ENCODE peak calls at places on chromosomes 7 and 10, in eight cellular contexts. W, D, X, P, Y, A, R and E are unnamed samples.

GRCh38 chr7:4712371-4713182 is 30.5 kb downstream of the FOXK1 start:
- DNase-seq in W (no peak), D (no peak), X (no peak), P (no peak), Y (peak; percentile 36), A (no peak), R (no peak), E (peak; percentile 57)

GRCh38 chr10:67607472-67607871 is 88.5 kb downstream of the CTNNA3 start:
- DNase-seq in W (no peak), D (no peak), X (no peak), P (no peak), Y (peak; percentile 33), A (peak; percentile 47), R (no peak), E (peak; percentile 13)

GRCh38 chr7:98334077-98334476 is 52.6 kb downstream of the BRI3 start:
- DNase-seq in W (no peak), D (no peak), X (no peak), P (no peak), Y (no peak), A (no peak), R (no peak), E (no peak)

GRCh38 chr10:24900888-24901685 is 51.3 kb downstream of the PRTFDC1 start:
- DNase-seq in W (no peak), D (no peak), X (no peak), P (no peak), Y (no peak), A (no peak), R (no peak), E (no peak)

GRCh38 chr10:112510384-112510783 is 63.4 kb downstream of the VTI1A start:
- DNase-seq in W (no peak), D (no peak), X (no peak), P (no peak), Y (no peak), A (no peak), R (no peak), E (no peak)

GRCh38 chr7:106377847-106378361 is 93.1 kb upstream of the NAMPT start:
- DNase-seq in W (no peak), D (no peak), X (no peak), P (no peak), Y (no peak), A (no peak), R (no peak), E (no peak)

GRCh38 chr10:124670849-124671248 is 73.3 kb downstream of the FAM53B start:
- DNase-seq in W (no peak), D (no peak), X (no peak), P (no peak), Y (no peak), A (no peak), R (no peak), E (no peak)

GRCh38 chr10:96606946-96607345 is 20.1 kb upstream of the TM9SF3 start:
- DNase-seq in W (peak; percentile 60), D (no peak), X (no peak), P (no peak), Y (no peak), A (no peak), R (no peak), E (no peak)

GRCh38 chr7:21984042-21984441 is 38.3 kb upstream of the CDCA7L start:
- DNase-seq in W (no peak), D (no peak), X (no peak), P (no peak), Y (no peak), A (no peak), R (no peak), E (no peak)

GRCh38 chr10:121510201-121510771 is 88.0 kb downstream of the FGFR2 start:
- DNase-seq in W (no peak), D (no peak), X (no peak), P (no peak), Y (no peak), A (no peak), R (no peak), E (no peak)

GRCh38 chr10:127485153-127485857 is 63.8 kb upstream of the NPS start:
- DNase-seq in W (no peak), D (no peak), X (no peak), P (no peak), Y (peak; percentile 73), A (no peak), R (peak; percentile 22), E (no peak)

GRCh38 chr7:99102809-99103690 is 40.9 kb downstream of the SMURF1 start:
- DNase-seq in W (no peak), D (no peak), X (no peak), P (no peak), Y (peak; percentile 92), A (peak; percentile 56), R (no peak), E (no peak)

GRCh38 chr7:38893061-38893460 is 15.9 kb downstream of the VPS41 start:
- DNase-seq in W (no peak), D (no peak), X (no peak), P (no peak), Y (peak; percentile 62), A (no peak), R (no peak), E (no peak)

GRCh38 chr10:43683451-43684197 is 34.9 kb upstream of the ZNF32 start:
- DNase-seq in W (no peak), D (no peak), X (no peak), P (peak; percentile 37), Y (peak; percentile 12), A (no peak), R (no peak), E (no peak)

GRCh38 chr10:94186722-94187121 is 176.0 kb downstream of the NOC3L start:
- DNase-seq in W (no peak), D (no peak), X (no peak), P (no peak), Y (no peak), A (no peak), R (no peak), E (no peak)

DNA sequence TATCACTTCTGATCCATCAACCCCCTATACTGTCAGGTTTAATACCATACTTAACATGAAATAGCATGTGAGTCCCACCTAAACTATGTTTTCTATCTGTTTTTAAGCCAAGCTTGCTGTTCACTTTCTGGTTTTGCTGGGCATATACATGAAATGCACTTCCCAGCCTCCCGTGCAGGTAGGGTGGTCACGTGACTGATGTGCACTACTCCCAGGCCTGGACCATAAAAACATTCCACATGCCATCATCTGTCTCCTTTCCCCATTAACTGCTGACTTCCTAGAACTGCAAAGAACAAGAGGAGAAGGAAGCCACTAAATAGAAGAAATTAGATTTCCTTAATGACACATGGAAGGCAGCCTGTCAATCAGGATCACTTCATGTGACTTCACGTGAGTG is 40.1 kb upstream of the CALD1 start:
- DNase-seq in W (no peak), D (no peak), X (no peak), P (no peak), Y (no peak), A (no peak), R (no peak), E (no peak)
- H3K4me1 ChIP-seq in W (peaks cover 10% of the 10 kb centered on the region), D (no peaks in the 10 kb centered on the region), X (peaks cover 6% of the 10 kb centered on the region), P (peaks cover 10% of the 10 kb centered on the region), Y (peaks cover 17% of the 10 kb centered on the region), A (peaks cover 9% of the 10 kb centered on the region), R (no peaks in the 10 kb centered on the region), E (peaks cover 8% of the 10 kb centered on the region)

GRCh38 chr10:16856092-16856491 is 38.9 kb upstream of the RSU1 start:
- DNase-seq in W (no peak), D (no peak), X (no peak), P (no peak), Y (no peak), A (no peak), R (no peak), E (no peak)

GRCh38 chr10:16854623-16855022 is 37.4 kb upstream of the RSU1 start:
- DNase-seq in W (no peak), D (no peak), X (no peak), P (no peak), Y (no peak), A (peak; percentile 56), R (no peak), E (no peak)

GRCh38 chr10:16853201-16853600 is 36.0 kb upstream of the RSU1 start:
- DNase-seq in W (no peak), D (peak; percentile 15), X (no peak), P (no peak), Y (peak; percentile 68), A (peak; percentile 73), R (no peak), E (no peak)

GRCh38 chr10:16856567-16856966 is 39.3 kb upstream of the RSU1 start:
- DNase-seq in W (no peak), D (no peak), X (no peak), P (no peak), Y (no peak), A (peak; percentile 66), R (no peak), E (no peak)

DNA sequence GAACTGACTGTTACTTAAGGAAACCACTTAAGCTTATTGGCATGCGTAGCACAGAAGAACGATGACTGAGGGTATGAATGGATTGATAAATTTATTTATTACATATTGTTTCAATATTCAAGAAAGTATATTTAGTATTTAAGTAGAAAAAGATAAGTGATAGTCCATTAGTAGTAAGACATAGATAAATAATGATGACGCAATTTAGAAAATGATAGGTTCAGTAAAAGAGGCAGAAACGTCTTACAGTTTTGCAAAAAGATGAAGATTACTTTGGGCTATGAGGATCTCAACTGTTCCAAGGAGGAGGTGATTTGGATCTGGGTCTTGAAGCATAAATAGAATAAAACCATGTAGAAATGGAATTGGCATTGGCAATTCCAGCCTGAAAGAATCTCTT is 36.6 kb upstream of the RSU1 start:
- DNase-seq in W (no peak), D (no peak), X (no peak), P (no peak), Y (no peak), A (no peak), R (no peak), E (no peak)
- H3K27ac ChIP-seq in W (no peak overlapping the region), D (no peak overlapping the region), X (no peak overlapping the region), P (no peak overlapping the region), Y (no peak overlapping the region), A (no peak overlapping the region), R (no peak overlapping the region), E (no peak overlapping the region)

DNA sequence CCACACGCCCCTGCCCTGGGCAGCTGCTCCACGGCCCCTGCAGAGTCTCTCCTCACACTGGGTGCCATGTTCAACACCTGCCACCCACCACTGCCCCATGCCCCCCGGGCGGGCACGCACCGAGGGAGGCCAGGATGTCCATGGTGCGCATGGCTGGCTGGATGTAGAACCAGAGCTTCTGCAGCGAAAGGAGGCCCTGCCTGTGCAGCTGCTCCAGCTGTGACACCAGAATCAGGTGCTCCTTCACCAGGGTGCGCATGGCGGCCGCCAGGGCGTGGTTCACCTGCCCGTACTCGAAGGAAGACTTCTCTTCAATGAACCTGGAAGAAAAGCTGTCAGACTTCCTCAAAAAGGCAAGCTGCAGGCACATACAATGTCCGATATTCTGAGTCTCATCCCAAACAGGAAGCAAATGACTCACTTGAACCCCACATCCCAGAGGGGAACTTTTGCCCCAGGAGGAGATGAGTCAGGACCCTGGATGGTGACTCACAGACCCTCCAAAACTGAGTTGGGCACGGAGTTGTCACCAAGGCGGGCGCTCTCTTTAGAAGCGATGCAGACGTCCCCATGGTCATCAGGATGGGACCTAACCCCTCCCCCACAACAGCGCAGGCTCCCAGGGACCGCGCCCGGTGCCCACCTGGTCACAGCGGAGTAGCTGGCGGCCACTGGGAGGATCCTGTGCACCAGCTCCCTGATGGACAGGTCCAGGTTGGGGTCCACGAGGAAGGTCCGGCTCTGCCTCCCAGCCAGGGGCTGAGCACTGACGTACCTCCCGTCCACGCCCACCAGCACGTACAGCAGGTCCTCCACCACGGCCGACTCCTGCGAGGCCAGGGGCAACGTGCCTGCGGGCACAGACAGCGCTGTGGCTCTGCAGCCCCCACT is 15.5 kb downstream of the TUBGCP2 start:
- DNase-seq in W (no peak), D (no peak), X (no peak), P (no peak), Y (peak; percentile 75), A (peak; percentile 63), R (no peak), E (no peak)
- TF ChIP-seq POLR2A in W (no peak), D (no peak), X (no peak), P (no peak), Y (no peak), A (no peak), R (no peak), E (no peak)

GRCh38 chr7:115449689-115450088 is 527.8 kb downstream of the MDFIC start:
- DNase-seq in W (no peak), D (no peak), X (no peak), P (no peak), Y (no peak), A (no peak), R (no peak), E (no peak)
- H3K4me1 ChIP-seq in W (no peaks in the 10 kb centered on the region), D (no peaks in the 10 kb centered on the region), X (no peaks in the 10 kb centered on the region), P (no peaks in the 10 kb centered on the region), Y (no peaks in the 10 kb centered on the region), A (no peaks in the 10 kb centered on the region), R (no peaks in the 10 kb centered on the region), E (no peaks in the 10 kb centered on the region)